ENCODE peak calls at places on chromosomes 5 and 9, in five cellular contexts. One of them, this sample, is unnamed.

GRCh38 chr5:88824892-88825781 is 57.8 kb downstream of the MEF2C start:
- DNase-seq in AG10803: peak
- DNase-seq in cardiac fibroblast: peak
- DNase-seq in neural crest cell: no peak
- DNase-seq in GM12864: no peak
- DNase-seq in this sample: no peak

GRCh38 chr5:118233601-118234000 is 754.7 kb downstream of the DTWD2 start:
- DNase-seq in AG10803: no peak
- DNase-seq in cardiac fibroblast: no peak
- DNase-seq in GM12864: no peak
- DNase-seq in neural crest cell: no peak
- DNase-seq in this sample: no peak

GRCh38 chr9:73280113-73280512 is 128.4 kb downstream of the ANXA1 start:
- DNase-seq in cardiac fibroblast: no peak
- DNase-seq in neural crest cell: no peak
- DNase-seq in GM12864: no peak
- DNase-seq in AG10803: no peak
- DNase-seq in this sample: no peak

GRCh38 chr5:72280655-72281069 is 39.4 kb downstream of the MRPS27 start:
- DNase-seq in GM12864: no peak
- DNase-seq in neural crest cell: no peak
- DNase-seq in AG10803: peak
- DNase-seq in cardiac fibroblast: peak
- DNase-seq in this sample: peak

GRCh38 chr9:110031511-110032173 is 176.3 kb downstream of the C9orf152 start:
- DNase-seq in cardiac fibroblast: peak
- DNase-seq in AG10803: peak
- DNase-seq in neural crest cell: no peak
- DNase-seq in GM12864: no peak
- DNase-seq in this sample: no peak

GRCh38 chr9:127796225-127796813 is 6.4 kb upstream of the FPGS start:
- DNase-seq in GM12864: no peak
- DNase-seq in AG10803: peak
- DNase-seq in cardiac fibroblast: peak
- DNase-seq in neural crest cell: no peak
- DNase-seq in this sample: no peak

GRCh38 chr9:73773896-73774295 is 622.2 kb downstream of the ANXA1 start:
- DNase-seq in neural crest cell: no peak
- DNase-seq in AG10803: no peak
- DNase-seq in GM12864: no peak
- DNase-seq in cardiac fibroblast: peak
- DNase-seq in this sample: no peak

GRCh38 chr9:114994716-114995115 is 64.3 kb upstream of the TNFSF8 start:
- DNase-seq in AG10803: no peak
- DNase-seq in neural crest cell: no peak
- DNase-seq in GM12864: no peak
- DNase-seq in cardiac fibroblast: no peak
- DNase-seq in this sample: no peak

GRCh38 chr9:121286973-121287721 is 19.2 kb downstream of the GSN start:
- DNase-seq in GM12864: no peak
- DNase-seq in cardiac fibroblast: peak
- DNase-seq in AG10803: peak
- DNase-seq in neural crest cell: peak
- DNase-seq in this sample: no peak
- TF ChIP-seq CTCF in GM12864: no peak
- TF ChIP-seq CTCF in cardiac fibroblast: peak
- TF ChIP-seq CTCF in AG10803: peak
- TF ChIP-seq CTCF in neural crest cell: no peak
- TF ChIP-seq CTCF in this sample: no peak

GRCh38 chr5:116990010-116990409 is 415.4 kb upstream of the SEMA6A start:
- DNase-seq in AG10803: no peak
- DNase-seq in cardiac fibroblast: no peak
- DNase-seq in GM12864: no peak
- DNase-seq in neural crest cell: peak
- DNase-seq in this sample: no peak
- TF ChIP-seq CTCF in AG10803: no peak
- TF ChIP-seq CTCF in cardiac fibroblast: no peak
- TF ChIP-seq CTCF in GM12864: no peak
- TF ChIP-seq CTCF in neural crest cell: no peak
- TF ChIP-seq CTCF in this sample: no peak

DNA sequence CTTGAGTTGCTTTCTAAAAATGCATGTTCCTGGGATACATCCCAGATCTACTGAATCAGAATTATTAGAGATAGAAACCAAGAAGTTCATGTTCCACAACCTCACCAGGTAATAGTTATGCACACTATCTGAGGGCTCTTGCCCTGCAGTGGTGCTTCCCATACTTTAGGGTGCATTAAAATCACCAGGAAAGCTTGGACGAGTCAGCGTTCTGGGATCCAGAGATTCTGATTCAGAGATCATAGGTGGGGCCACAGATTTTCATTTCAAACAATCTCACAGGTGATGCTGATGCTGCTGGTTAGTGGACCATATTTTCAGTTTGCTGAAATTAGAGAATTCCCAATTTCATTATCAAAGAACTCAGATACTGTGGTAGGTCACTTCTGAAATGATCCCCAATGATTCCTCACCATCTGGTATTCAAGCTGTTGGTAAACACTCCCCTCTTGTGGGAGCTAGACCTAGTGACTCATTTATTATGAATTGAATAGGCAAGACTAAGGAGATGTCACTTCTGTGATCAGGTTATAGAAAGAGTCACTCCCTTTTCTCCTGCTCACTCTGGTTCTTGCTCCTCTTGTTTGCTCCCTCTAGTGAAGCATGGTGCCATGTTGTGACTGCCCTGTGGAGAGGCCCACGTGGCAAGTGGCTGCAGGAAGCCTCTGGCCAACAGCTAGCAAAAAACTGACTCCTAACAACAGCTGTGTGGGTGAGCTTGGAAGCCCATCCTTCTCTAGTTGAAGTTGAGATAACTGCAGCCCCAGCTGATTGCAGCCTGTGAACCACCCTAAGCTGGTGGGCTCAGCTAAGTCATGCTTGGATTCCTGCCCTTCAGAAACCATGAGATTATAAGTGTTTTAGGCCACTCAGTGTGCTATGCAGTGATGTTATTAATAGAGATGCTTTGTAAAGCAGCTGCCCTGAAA is 59.8 kb downstream of the SH3TC2 start:
- DNase-seq in cardiac fibroblast: peak
- DNase-seq in GM12864: no peak
- DNase-seq in AG10803: peak
- DNase-seq in neural crest cell: no peak
- DNase-seq in this sample: no peak
- TF ChIP-seq CTCF in cardiac fibroblast: peak
- TF ChIP-seq CTCF in GM12864: no peak
- TF ChIP-seq CTCF in AG10803: peak
- TF ChIP-seq CTCF in neural crest cell: no peak
- TF ChIP-seq CTCF in this sample: no peak

GRCh38 chr9:112366591-112366990 is 13.3 kb upstream of the HSDL2 start:
- DNase-seq in GM12864: no peak
- DNase-seq in neural crest cell: no peak
- DNase-seq in AG10803: no peak
- DNase-seq in cardiac fibroblast: no peak
- DNase-seq in this sample: no peak
- TF ChIP-seq CTCF in GM12864: peak
- TF ChIP-seq CTCF in neural crest cell: no peak
- TF ChIP-seq CTCF in AG10803: peak
- TF ChIP-seq CTCF in cardiac fibroblast: peak
- TF ChIP-seq CTCF in this sample: no peak

GRCh38 chr5:80143491-80143890 is 108.3 kb downstream of the THBS4 start:
- DNase-seq in GM12864: no peak
- DNase-seq in neural crest cell: no peak
- DNase-seq in AG10803: no peak
- DNase-seq in cardiac fibroblast: no peak
- DNase-seq in this sample: no peak
- TF ChIP-seq CTCF in GM12864: no peak
- TF ChIP-seq CTCF in neural crest cell: no peak
- TF ChIP-seq CTCF in AG10803: no peak
- TF ChIP-seq CTCF in cardiac fibroblast: no peak
- TF ChIP-seq CTCF in this sample: no peak

GRCh38 chr5:54944364-54944763 is 41.0 kb downstream of the ESM1 start:
- DNase-seq in cardiac fibroblast: peak
- DNase-seq in neural crest cell: no peak
- DNase-seq in AG10803: peak
- DNase-seq in GM12864: no peak
- DNase-seq in this sample: peak
- TF ChIP-seq CTCF in cardiac fibroblast: peak
- TF ChIP-seq CTCF in neural crest cell: peak
- TF ChIP-seq CTCF in AG10803: peak
- TF ChIP-seq CTCF in GM12864: peak
- TF ChIP-seq CTCF in this sample: peak

DNA sequence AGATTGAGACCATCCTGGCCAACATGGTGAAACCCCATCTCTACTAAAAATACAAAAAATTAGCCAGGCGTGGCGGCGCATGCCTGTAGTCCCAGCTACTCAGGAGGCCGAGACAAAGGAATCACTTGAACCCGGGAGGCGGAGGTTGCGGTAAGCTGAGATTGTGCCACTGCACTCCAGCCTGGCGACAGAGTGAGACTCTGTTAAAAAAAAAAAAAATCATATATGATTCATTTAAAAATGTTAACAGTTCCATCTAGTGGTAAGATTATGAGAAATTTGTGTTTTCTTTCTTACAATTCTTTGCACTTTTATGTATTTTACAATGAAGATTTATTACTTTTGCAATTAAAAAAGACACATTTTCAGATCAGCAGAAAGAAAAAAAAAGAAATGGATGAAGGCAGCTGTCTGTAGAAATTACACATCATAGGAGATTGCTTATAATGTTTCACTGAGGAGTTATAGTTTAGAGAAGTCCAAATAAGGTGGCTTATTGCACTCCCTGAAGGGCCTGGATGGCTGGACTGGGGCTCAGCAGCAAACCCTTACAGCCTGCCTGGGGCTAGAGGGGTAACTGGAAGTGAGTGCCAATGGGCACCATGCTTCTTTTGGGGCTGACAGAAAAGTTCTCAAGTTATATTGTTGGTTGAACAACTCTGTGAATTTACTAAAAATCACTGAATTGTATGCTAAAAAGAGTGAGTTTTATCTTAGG is 20.2 kb downstream of the C9orf153 start:
- DNase-seq in neural crest cell: no peak
- DNase-seq in AG10803: no peak
- DNase-seq in GM12864: no peak
- DNase-seq in cardiac fibroblast: peak
- DNase-seq in this sample: no peak
- TF ChIP-seq CTCF in neural crest cell: no peak
- TF ChIP-seq CTCF in AG10803: no peak
- TF ChIP-seq CTCF in GM12864: no peak
- TF ChIP-seq CTCF in cardiac fibroblast: no peak
- TF ChIP-seq CTCF in this sample: no peak

GRCh38 chr5:148913493-148913892 is 87.1 kb downstream of the ADRB2 start:
- DNase-seq in neural crest cell: no peak
- DNase-seq in GM12864: no peak
- DNase-seq in cardiac fibroblast: no peak
- DNase-seq in AG10803: no peak
- DNase-seq in this sample: no peak

GRCh38 chr5:148912146-148912545 is 85.7 kb downstream of the ADRB2 start:
- DNase-seq in AG10803: no peak
- DNase-seq in neural crest cell: no peak
- DNase-seq in GM12864: no peak
- DNase-seq in cardiac fibroblast: no peak
- DNase-seq in this sample: no peak

GRCh38 chr5:148913985-148914421 is 87.6 kb downstream of the ADRB2 start:
- DNase-seq in GM12864: no peak
- DNase-seq in cardiac fibroblast: peak
- DNase-seq in neural crest cell: no peak
- DNase-seq in AG10803: peak
- DNase-seq in this sample: no peak

GRCh38 chr5:148911386-148911785 is 85.0 kb downstream of the ADRB2 start:
- DNase-seq in neural crest cell: no peak
- DNase-seq in GM12864: no peak
- DNase-seq in AG10803: no peak
- DNase-seq in cardiac fibroblast: no peak
- DNase-seq in this sample: no peak

DNA sequence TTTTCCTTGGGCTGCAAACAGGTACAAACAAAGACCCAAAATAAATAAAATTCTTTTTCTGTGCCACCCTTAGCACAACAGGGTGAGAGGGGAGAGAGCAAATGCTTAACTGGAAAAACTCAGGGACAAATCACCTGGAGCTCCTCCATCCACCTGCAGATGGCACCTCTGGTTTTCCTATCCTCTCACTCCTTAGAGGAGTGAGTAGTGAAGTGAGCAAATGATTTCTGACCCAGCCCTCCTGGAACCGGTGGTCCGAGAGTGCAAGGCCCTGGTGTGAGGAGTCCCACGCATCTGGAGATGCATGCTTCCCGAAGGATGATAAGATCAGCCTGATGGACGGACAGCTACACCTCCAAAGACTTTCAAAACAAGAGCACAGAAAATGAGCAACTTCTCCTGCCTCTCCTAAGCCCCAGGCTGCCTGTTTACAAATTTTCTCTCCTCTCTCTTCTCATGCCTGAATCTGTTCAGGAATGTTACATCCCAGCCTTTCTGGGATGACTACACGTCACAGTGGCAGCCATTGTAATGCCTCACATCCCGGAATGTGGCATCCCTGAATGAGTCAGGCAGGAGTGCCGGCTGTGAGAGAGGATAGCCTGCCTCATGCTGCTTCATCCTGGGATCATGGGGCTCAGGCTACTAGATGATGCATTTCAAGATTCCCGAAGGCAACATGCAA is 86.4 kb downstream of the ADRB2 start:
- DNase-seq in neural crest cell: no peak
- DNase-seq in GM12864: no peak
- DNase-seq in AG10803: peak
- DNase-seq in cardiac fibroblast: peak
- DNase-seq in this sample: no peak
- TF ChIP-seq CTCF in neural crest cell: peak
- TF ChIP-seq CTCF in GM12864: no peak
- TF ChIP-seq CTCF in AG10803: peak
- TF ChIP-seq CTCF in cardiac fibroblast: peak
- TF ChIP-seq CTCF in this sample: no peak

DNA sequence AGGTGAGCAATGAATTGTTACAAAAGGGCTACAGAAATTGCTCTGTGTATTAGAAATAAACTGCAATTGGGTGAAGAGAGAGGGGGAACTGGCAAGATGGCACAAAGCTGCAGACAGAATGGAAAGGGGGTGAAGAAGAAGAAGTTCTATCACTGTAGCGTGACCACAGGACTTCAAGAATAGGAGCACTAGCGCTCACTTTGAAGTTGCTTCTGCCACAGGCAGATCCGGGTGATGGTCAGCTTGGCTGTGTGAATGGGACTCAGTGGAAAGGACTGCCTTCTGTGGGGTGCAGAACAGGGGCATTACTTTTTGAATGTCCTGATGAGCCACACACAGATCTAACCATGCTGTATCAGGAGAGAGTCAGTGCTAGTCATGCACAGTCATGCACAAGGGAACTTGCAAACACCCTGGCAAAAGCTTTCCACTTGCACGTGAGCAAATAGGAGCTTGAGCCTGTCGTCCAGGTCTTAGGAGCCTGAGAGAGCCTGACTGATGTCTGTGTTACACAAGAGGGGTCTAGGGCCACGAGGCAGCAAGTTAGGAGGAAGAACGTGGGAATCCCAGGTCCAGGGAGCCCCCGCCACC is 16.3 kb downstream of the IL5 start:
- DNase-seq in AG10803: no peak
- DNase-seq in neural crest cell: no peak
- DNase-seq in cardiac fibroblast: no peak
- DNase-seq in GM12864: no peak
- DNase-seq in this sample: no peak
- TF ChIP-seq CTCF in AG10803: no peak
- TF ChIP-seq CTCF in neural crest cell: no peak
- TF ChIP-seq CTCF in cardiac fibroblast: no peak
- TF ChIP-seq CTCF in GM12864: no peak
- TF ChIP-seq CTCF in this sample: no peak

This sample was measured in GM10248.